ENCODE peak calls at places on chromosome 11, in ten cellular contexts. H, W, Y, D, V, T, L, N, K and F are unnamed samples.

GRCh38 chr11:115238086-115238485 is 266.1 kb downstream of the CADM1 start:
- DNase-seq in H (no peak), W (no peak), Y (no peak), D (no peak), V (no peak), T (no peak), L (no peak), N (no peak), K (no peak), F (no peak)

GRCh38 chr11:118530683-118531596 is at the start of gene TMEM25:
- DNase-seq in H (peak), W (peak), Y (peak), D (no peak), V (peak), T (peak), L (no peak), N (peak), K (no peak), F (no peak)

GRCh38 chr11:94201004-94201465 is 72.4 kb downstream of the PANX1 start:
- DNase-seq in H (no peak), W (peak), Y (no peak), D (no peak), V (no peak), T (peak), L (no peak), N (no peak), K (peak), F (no peak)

GRCh38 chr11:122863704-122864326 is 18.7 kb upstream of the JHY start:
- DNase-seq in H (no peak), W (peak), Y (peak), D (no peak), V (peak), T (peak), L (no peak), N (no peak), K (no peak), F (no peak)

GRCh38 chr11:112513936-112514716 is 253.5 kb upstream of the PLET1 start:
- DNase-seq in H (no peak), W (no peak), Y (no peak), D (no peak), V (no peak), T (no peak), L (no peak), N (no peak), K (no peak), F (no peak)

GRCh38 chr11:112519749-112520148 is 259.1 kb upstream of the PLET1 start:
- DNase-seq in H (no peak), W (no peak), Y (no peak), D (no peak), V (no peak), T (no peak), L (no peak), N (no peak), K (no peak), F (no peak)

GRCh38 chr11:74092425-74092824 is 78.4 kb downstream of the C2CD3 start:
- DNase-seq in H (no peak), W (no peak), Y (no peak), D (no peak), V (no peak), T (no peak), L (no peak), N (no peak), K (no peak), F (no peak)

GRCh38 chr11:24422371-24422770 is 74.5 kb upstream of the LUZP2 start:
- DNase-seq in H (no peak), W (no peak), Y (peak), D (no peak), V (no peak), T (peak), L (no peak), N (no peak), K (no peak), F (no peak)

GRCh38 chr11:60951909-60952741 is at the start of gene SLC15A3:
- DNase-seq in H (peak), W (peak), Y (peak), D (no peak), V (peak), T (no peak), L (peak), N (peak), K (no peak), F (no peak)

GRCh38 chr11:42066113-42066512 is 606.7 kb upstream of the LRRC4C start:
- DNase-seq in H (no peak), W (no peak), Y (peak), D (no peak), V (no peak), T (no peak), L (no peak), N (no peak), K (no peak), F (no peak)

GRCh38 chr11:123429336-123429735 is 733 bp upstream of the GRAMD1B start:
- DNase-seq in H (no peak), W (no peak), Y (no peak), D (no peak), V (no peak), T (peak), L (no peak), N (no peak), K (no peak), F (no peak)

GRCh38 chr11:79492008-79492407 is 51.2 kb upstream of the TENM4 start:
- DNase-seq in H (no peak), W (no peak), Y (no peak), D (no peak), V (no peak), T (no peak), L (no peak), N (no peak), K (no peak), F (no peak)

GRCh38 chr11:124197999-124198398 is 14.9 kb downstream of the OR10D3 start:
- DNase-seq in H (no peak), W (no peak), Y (no peak), D (no peak), V (no peak), T (no peak), L (no peak), N (no peak), K (no peak), F (no peak)

GRCh38 chr11:3058753-3059664 is 1.8 kb upstream of the CARS1 start:
- DNase-seq in H (no peak), W (peak), Y (peak), D (no peak), V (no peak), T (peak), L (no peak), N (no peak), K (no peak), F (no peak)

GRCh38 chr11:26621147-26621546 is 49.1 kb upstream of the MUC15 start:
- DNase-seq in H (no peak), W (peak), Y (peak), D (no peak), V (no peak), T (peak), L (no peak), N (no peak), K (peak), F (no peak)

GRCh38 chr11:63839508-63840355 is 822 bp downstream of the MARK2 start:
- DNase-seq in H (peak), W (no peak), Y (no peak), D (no peak), V (peak), T (no peak), L (no peak), N (peak), K (no peak), F (peak)

GRCh38 chr11:74755395-74755995 is 6.8 kb downstream of the RNF169 start:
- DNase-seq in H (no peak), W (no peak), Y (no peak), D (no peak), V (no peak), T (no peak), L (no peak), N (no peak), K (no peak), F (no peak)

GRCh38 chr11:63510360-63511130 is 4.7 kb downstream of the LGALS12 start:
- DNase-seq in H (peak), W (peak), Y (peak), D (no peak), V (no peak), T (peak), L (no peak), N (no peak), K (no peak), F (no peak)

GRCh38 chr11:86183694-86184093 is 60.9 kb upstream of the EED start:
- DNase-seq in H (no peak), W (peak), Y (peak), D (no peak), V (no peak), T (peak), L (no peak), N (no peak), K (no peak), F (no peak)

GRCh38 chr11:11363674-11364073 is 10.6 kb upstream of the CSNK2A3 start:
- DNase-seq in H (no peak), W (no peak), Y (no peak), D (no peak), V (no peak), T (no peak), L (no peak), N (no peak), K (no peak), F (no peak)

GRCh38 chr11:126329644-126330200 is 25.8 kb upstream of the ST3GAL4 start:
- DNase-seq in H (no peak), W (no peak), Y (no peak), D (no peak), V (no peak), T (no peak), L (no peak), N (no peak), K (no peak), F (no peak)

GRCh38 chr11:126334665-126335462 is 20.6 kb upstream of the ST3GAL4 start:
- DNase-seq in H (no peak), W (no peak), Y (no peak), D (no peak), V (no peak), T (peak), L (no peak), N (no peak), K (no peak), F (no peak)

GRCh38 chr11:727859-728748 is 19.2 kb upstream of the TALDO1 start:
- DNase-seq in H (peak), W (peak), Y (peak), D (no peak), V (peak), T (peak), L (peak), N (peak), K (no peak), F (peak)

GRCh38 chr11:72864692-72865655 is 50.8 kb downstream of the ATG16L2 start:
- DNase-seq in H (no peak), W (peak), Y (peak), D (no peak), V (no peak), T (peak), L (no peak), N (no peak), K (no peak), F (no peak)

GRCh38 chr11:47918370-47918690 is 62.0 kb upstream of the PTPRJ start:
- DNase-seq in H (no peak), W (no peak), Y (no peak), D (no peak), V (no peak), T (no peak), L (no peak), N (no peak), K (no peak), F (no peak)

GRCh38 chr11:36360318-36360717 is 64.2 kb downstream of the PRR5L start:
- DNase-seq in H (no peak), W (no peak), Y (no peak), D (no peak), V (no peak), T (no peak), L (no peak), N (peak), K (no peak), F (no peak)

GRCh38 chr11:36362902-36363301 is 66.8 kb downstream of the PRR5L start:
- DNase-seq in H (no peak), W (peak), Y (peak), D (no peak), V (no peak), T (peak), L (no peak), N (no peak), K (peak), F (no peak)

GRCh38 chr11:36360833-36361232 is 64.7 kb downstream of the PRR5L start:
- DNase-seq in H (no peak), W (no peak), Y (no peak), D (no peak), V (no peak), T (peak), L (no peak), N (no peak), K (no peak), F (no peak)

GRCh38 chr11:36361472-36361871 is 65.4 kb downstream of the PRR5L start:
- DNase-seq in H (no peak), W (no peak), Y (no peak), D (no peak), V (no peak), T (no peak), L (no peak), N (no peak), K (no peak), F (no peak)

GRCh38 chr11:36361901-36362391 is 65.9 kb downstream of the PRR5L start:
- DNase-seq in H (no peak), W (peak), Y (peak), D (no peak), V (no peak), T (peak), L (no peak), N (no peak), K (peak), F (no peak)
- H3K4me3 ChIP-seq in H (peak), W (peak), Y (no peak), D (no peak), V (no peak), T (peak), L (peak), N (no peak), K (peak), F (peak)

GRCh38 chr11:13116491-13116890 is 107.4 kb downstream of the RASSF10 start:
- DNase-seq in H (no peak), W (no peak), Y (no peak), D (no peak), V (no peak), T (no peak), L (no peak), N (no peak), K (no peak), F (no peak)

GRCh38 chr11:13118194-13118593 is 109.1 kb downstream of the RASSF10 start:
- DNase-seq in H (no peak), W (peak), Y (peak), D (no peak), V (no peak), T (peak), L (no peak), N (no peak), K (peak), F (no peak)

GRCh38 chr11:13111813-13112130 is 102.7 kb downstream of the RASSF10 start:
- DNase-seq in H (no peak), W (no peak), Y (no peak), D (no peak), V (no peak), T (no peak), L (no peak), N (no peak), K (no peak), F (no peak)

GRCh38 chr11:13117344-13117743 is 108.2 kb downstream of the RASSF10 start:
- DNase-seq in H (no peak), W (no peak), Y (peak), D (no peak), V (no peak), T (no peak), L (no peak), N (no peak), K (no peak), F (no peak)

DNA sequence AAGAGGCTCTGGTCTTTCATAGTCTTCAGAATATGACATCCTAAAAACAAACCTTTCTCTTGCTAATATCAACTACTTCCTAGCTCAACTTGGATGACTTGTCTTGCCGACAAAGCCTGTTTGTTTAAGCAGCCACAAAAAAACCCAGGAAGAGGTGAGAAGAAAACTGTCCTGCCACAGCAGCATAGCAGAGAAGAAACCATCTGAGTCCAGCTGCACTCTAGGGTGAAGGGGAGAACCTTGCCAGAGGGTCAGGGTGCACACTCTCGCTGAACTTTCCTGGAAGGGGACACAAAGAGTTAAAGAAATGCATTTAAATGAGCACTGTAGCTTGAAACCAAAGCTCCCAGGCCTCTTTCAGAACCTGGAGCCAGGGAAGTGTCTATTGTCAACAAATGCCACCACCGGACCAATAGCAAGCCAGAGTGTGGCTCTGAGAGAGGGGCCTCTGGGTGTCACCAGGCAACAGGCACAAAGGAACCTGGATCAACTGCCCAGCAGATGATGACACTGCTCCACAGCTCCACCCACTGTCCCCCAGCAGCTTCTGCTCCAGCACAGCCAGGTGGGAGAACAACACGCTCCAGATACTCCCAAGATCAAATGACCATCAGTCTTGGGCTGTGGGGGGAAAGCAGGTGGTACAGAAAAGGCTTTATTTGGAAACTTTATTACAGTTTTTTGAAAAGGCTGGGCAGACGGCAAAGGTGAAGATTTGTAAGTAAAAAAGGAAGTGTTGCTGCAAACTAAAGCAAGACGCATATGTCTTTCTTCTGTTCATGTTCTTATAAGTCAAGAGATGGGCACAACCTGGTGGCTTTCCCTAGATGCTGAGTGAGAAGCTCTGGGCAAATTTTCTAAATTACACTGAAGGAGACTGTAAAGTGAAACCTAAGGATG is 105.7 kb downstream of the RASSF10 start:
- DNase-seq in H (no peak), W (no peak), Y (no peak), D (no peak), V (no peak), T (no peak), L (no peak), N (no peak), K (no peak), F (peak)
- TF ChIP-seq CTCF in H (no peak), W (no peak), Y (no peak), D (peak), V (no peak), T (peak), L (no peak), N (peak), K (peak), F (peak)

DNA sequence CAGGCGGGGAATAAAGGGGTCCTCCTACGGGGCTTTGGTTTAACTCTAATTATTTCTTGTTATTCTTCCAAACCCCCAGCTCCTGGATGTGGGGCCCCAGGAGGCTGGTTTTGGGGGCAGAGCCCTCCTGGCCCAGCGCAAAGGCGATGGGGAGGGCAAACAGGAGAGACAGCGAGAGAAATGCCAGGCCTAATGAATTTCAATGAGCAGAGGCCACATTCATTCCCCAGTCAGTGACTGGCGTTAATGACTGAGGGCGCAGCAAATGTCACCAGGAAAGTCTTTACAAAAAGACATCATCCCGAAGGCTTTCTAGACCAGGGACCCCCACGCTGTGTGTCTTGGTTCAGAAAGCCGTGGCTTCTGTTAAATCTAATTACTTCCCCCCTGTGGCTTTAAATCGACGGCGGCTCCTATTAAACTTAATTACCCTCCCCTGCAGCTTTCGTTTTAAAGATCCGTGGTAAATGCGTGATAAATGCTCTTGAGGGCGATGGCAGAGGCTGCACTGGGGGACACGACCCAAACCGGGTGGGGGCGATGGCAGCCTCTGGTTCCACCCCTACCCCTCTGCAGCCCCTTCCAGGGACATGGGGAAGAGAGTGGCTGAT is 1.5 kb upstream of the FGF19 start:
- DNase-seq in H (no peak), W (no peak), Y (no peak), D (no peak), V (no peak), T (no peak), L (no peak), N (no peak), K (no peak), F (no peak)
- H3K4me3 ChIP-seq in H (no peak), W (no peak), Y (no peak), D (no peak), V (no peak), T (no peak), L (no peak), N (no peak), K (no peak), F (no peak)

GRCh38 chr11:2041963-2042362 is 44.3 kb upstream of the H19 start:
- DNase-seq in H (no peak), W (no peak), Y (no peak), D (no peak), V (no peak), T (no peak), L (no peak), N (no peak), K (no peak), F (no peak)

GRCh38 chr11:2041153-2041552 is 43.5 kb upstream of the H19 start:
- DNase-seq in H (no peak), W (no peak), Y (no peak), D (no peak), V (no peak), T (no peak), L (no peak), N (no peak), K (no peak), F (no peak)

GRCh38 chr11:2036863-2037486 is 39.3 kb upstream of the H19 start:
- DNase-seq in H (no peak), W (no peak), Y (no peak), D (no peak), V (no peak), T (no peak), L (no peak), N (no peak), K (no peak), F (no peak)

DNA sequence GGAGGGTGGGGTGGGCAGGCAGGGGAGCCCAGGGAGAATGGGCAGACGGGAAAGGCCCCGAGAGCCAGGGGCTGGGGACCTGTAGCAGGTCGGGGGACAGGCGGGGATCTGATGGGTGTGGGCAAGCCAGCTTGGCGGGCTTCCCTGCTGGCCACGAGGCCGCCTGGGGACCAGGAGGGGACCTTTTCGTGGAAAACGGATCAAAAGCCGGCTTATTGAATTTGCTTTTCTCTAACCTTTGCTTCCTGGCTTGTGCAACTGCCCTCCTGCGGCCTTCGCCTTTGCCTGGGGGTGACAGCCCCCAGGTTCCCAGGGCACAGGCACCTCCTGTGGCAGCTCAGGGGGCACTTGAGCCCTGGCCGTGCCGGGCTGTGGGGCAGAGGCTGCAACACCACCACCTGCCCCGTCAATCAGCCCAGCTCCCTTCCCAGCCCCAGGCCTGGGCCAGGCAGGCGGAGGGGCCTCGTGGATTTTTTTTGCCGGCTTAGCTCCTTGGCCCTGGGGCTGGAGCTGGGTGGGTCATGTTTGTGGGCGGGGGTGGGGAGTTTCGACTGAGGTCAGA is 41.6 kb upstream of the H19 start:
- DNase-seq in H (no peak), W (no peak), Y (no peak), D (no peak), V (no peak), T (no peak), L (no peak), N (no peak), K (no peak), F (no peak)
- TF ChIP-seq CTCF in H (no peak), W (no peak), Y (no peak), D (no peak), V (no peak), T (no peak), L (no peak), N (no peak), K (no peak), F (no peak)